ENCODE peak calls at places on chromosomes 3 and 15, in six cellular contexts. One of them, this sample, is unnamed.

GRCh38 chr15:59160880-59161593 is 45.6 kb upstream of the LDHAL6B start:
- DNase-seq in HepG2: peak; percentile 25
- DNase-seq in HFFc6: no peak
- DNase-seq in astrocyte of the spinal cord: no peak
- DNase-seq in dorsolateral prefrontal cortex: peak; percentile 36
- DNase-seq in HCT116: no peak
- DNase-seq in this sample: peak; percentile 28

GRCh38 chr3:23840521-23840920 is 34.8 kb downstream of the UBE2E1 start:
- DNase-seq in dorsolateral prefrontal cortex: no peak
- DNase-seq in astrocyte of the spinal cord: no peak
- DNase-seq in HFFc6: no peak
- DNase-seq in HCT116: no peak
- DNase-seq in HepG2: peak; percentile 76
- DNase-seq in this sample: peak; percentile 19

GRCh38 chr15:70093481-70094309 is 4.0 kb downstream of the TLE3 start:
- DNase-seq in astrocyte of the spinal cord: peak; percentile 41
- DNase-seq in HFFc6: no peak
- DNase-seq in HepG2: no peak
- DNase-seq in dorsolateral prefrontal cortex: no peak
- DNase-seq in HCT116: no peak
- DNase-seq in this sample: peak; percentile 39

GRCh38 chr15:98536976-98537375 is 111.4 kb upstream of the IGF1R start:
- DNase-seq in astrocyte of the spinal cord: no peak
- DNase-seq in HFFc6: no peak
- DNase-seq in dorsolateral prefrontal cortex: no peak
- DNase-seq in HepG2: no peak
- DNase-seq in HCT116: no peak
- DNase-seq in this sample: no peak

GRCh38 chr3:15860014-15860934 is 62.5 kb upstream of the ANKRD28 start:
- DNase-seq in HFFc6: peak; percentile 40
- DNase-seq in HepG2: peak; percentile 29
- DNase-seq in dorsolateral prefrontal cortex: peak; percentile 42
- DNase-seq in HCT116: peak; percentile 49
- DNase-seq in astrocyte of the spinal cord: peak; percentile 53
- DNase-seq in this sample: peak; percentile 50

GRCh38 chr3:6025032-6025431 is 835.9 kb upstream of the GRM7 start:
- DNase-seq in HFFc6: no peak
- DNase-seq in dorsolateral prefrontal cortex: no peak
- DNase-seq in HepG2: no peak
- DNase-seq in astrocyte of the spinal cord: no peak
- DNase-seq in HCT116: no peak
- DNase-seq in this sample: no peak

GRCh38 chr3:4848176-4848575 is 131.1 kb upstream of the BHLHE40 start:
- DNase-seq in astrocyte of the spinal cord: no peak
- DNase-seq in dorsolateral prefrontal cortex: no peak
- DNase-seq in HCT116: no peak
- DNase-seq in HepG2: no peak
- DNase-seq in HFFc6: no peak
- DNase-seq in this sample: no peak

GRCh38 chr3:126509565-126510322 is 7.8 kb downstream of the UROC1 start:
- DNase-seq in astrocyte of the spinal cord: no peak
- DNase-seq in HFFc6: no peak
- DNase-seq in dorsolateral prefrontal cortex: no peak
- DNase-seq in HCT116: no peak
- DNase-seq in HepG2: no peak
- DNase-seq in this sample: no peak

GRCh38 chr15:89177633-89178306 is 43.6 kb downstream of the RLBP1 start:
- DNase-seq in HFFc6: peak; percentile 70
- DNase-seq in astrocyte of the spinal cord: peak; percentile 81
- DNase-seq in HCT116: peak; percentile 52
- DNase-seq in dorsolateral prefrontal cortex: peak; percentile 40
- DNase-seq in HepG2: peak; percentile 57
- DNase-seq in this sample: peak; percentile 81

GRCh38 chr15:66287461-66288055 is 5.8 kb upstream of the DIS3L start:
- DNase-seq in dorsolateral prefrontal cortex: no peak
- DNase-seq in HepG2: no peak
- DNase-seq in astrocyte of the spinal cord: peak; percentile 54
- DNase-seq in HCT116: no peak
- DNase-seq in HFFc6: no peak
- DNase-seq in this sample: no peak

GRCh38 chr3:193944161-193944884 is 191.6 kb upstream of the HES1 start:
- DNase-seq in HCT116: no peak
- DNase-seq in HepG2: no peak
- DNase-seq in astrocyte of the spinal cord: no peak
- DNase-seq in dorsolateral prefrontal cortex: no peak
- DNase-seq in HFFc6: no peak
- DNase-seq in this sample: no peak

GRCh38 chr3:107208100-107208499 is 169.1 kb upstream of the CCDC54 start:
- DNase-seq in HFFc6: peak; percentile 95
- DNase-seq in HCT116: peak; percentile 28
- DNase-seq in dorsolateral prefrontal cortex: no peak
- DNase-seq in HepG2: no peak
- DNase-seq in astrocyte of the spinal cord: peak; percentile 99
- DNase-seq in this sample: peak; percentile 77

GRCh38 chr3:122273498-122273897 is 51.5 kb upstream of the CSTA start:
- DNase-seq in dorsolateral prefrontal cortex: no peak
- DNase-seq in HepG2: no peak
- DNase-seq in astrocyte of the spinal cord: no peak
- DNase-seq in HCT116: no peak
- DNase-seq in HFFc6: no peak
- DNase-seq in this sample: no peak

GRCh38 chr3:129051776-129052400 is 8.7 kb upstream of the GP9 start:
- DNase-seq in HepG2: no peak
- DNase-seq in HCT116: no peak
- DNase-seq in dorsolateral prefrontal cortex: no peak
- DNase-seq in HFFc6: peak; percentile 23
- DNase-seq in astrocyte of the spinal cord: no peak
- DNase-seq in this sample: no peak

GRCh38 chr3:171895890-171896289 is 52.7 kb downstream of the TMEM212 start:
- DNase-seq in astrocyte of the spinal cord: no peak
- DNase-seq in HepG2: no peak
- DNase-seq in HCT116: no peak
- DNase-seq in dorsolateral prefrontal cortex: no peak
- DNase-seq in HFFc6: no peak
- DNase-seq in this sample: no peak

GRCh38 chr3:111428301-111428700 is 113.7 kb upstream of the CD96 start:
- DNase-seq in HCT116: no peak
- DNase-seq in astrocyte of the spinal cord: no peak
- DNase-seq in HepG2: no peak
- DNase-seq in HFFc6: no peak
- DNase-seq in dorsolateral prefrontal cortex: no peak
- DNase-seq in this sample: no peak

GRCh38 chr3:194686816-194687637 is 1.3 kb downstream of the FAM43A start:
- DNase-seq in dorsolateral prefrontal cortex: peak; percentile 38
- DNase-seq in HCT116: no peak
- DNase-seq in astrocyte of the spinal cord: peak; percentile 54
- DNase-seq in HepG2: no peak
- DNase-seq in HFFc6: peak; percentile 23
- DNase-seq in this sample: peak; percentile 57

GRCh38 chr3:188631291-188632010 is 477.5 kb downstream of the LPP start:
- DNase-seq in astrocyte of the spinal cord: peak; percentile 81
- DNase-seq in dorsolateral prefrontal cortex: no peak
- DNase-seq in HepG2: peak; percentile 27
- DNase-seq in HCT116: no peak
- DNase-seq in HFFc6: peak; percentile 94
- DNase-seq in this sample: no peak

GRCh38 chr3:53493997-53494791 is at the start of gene CACNA1D:
- DNase-seq in dorsolateral prefrontal cortex: no peak
- DNase-seq in HFFc6: no peak
- DNase-seq in HepG2: no peak
- DNase-seq in astrocyte of the spinal cord: no peak
- DNase-seq in HCT116: peak; percentile 23
- DNase-seq in this sample: peak; percentile 87

GRCh38 chr3:10846657-10846975 is 30.6 kb downstream of the SLC6A11 start:
- DNase-seq in HFFc6: no peak
- DNase-seq in astrocyte of the spinal cord: no peak
- DNase-seq in dorsolateral prefrontal cortex: no peak
- DNase-seq in HCT116: no peak
- DNase-seq in HepG2: no peak
- DNase-seq in this sample: no peak

GRCh38 chr15:58182460-58183163 is 44.4 kb downstream of the AQP9 start:
- DNase-seq in HepG2: peak; percentile 37
- DNase-seq in HCT116: peak; percentile 48
- DNase-seq in astrocyte of the spinal cord: peak; percentile 31
- DNase-seq in HFFc6: no peak
- DNase-seq in dorsolateral prefrontal cortex: peak; percentile 38
- DNase-seq in this sample: peak; percentile 69

GRCh38 chr3:176120507-176120906 is 1076.8 kb downstream of the TBL1XR1 start:
- DNase-seq in HFFc6: no peak
- DNase-seq in astrocyte of the spinal cord: no peak
- DNase-seq in HepG2: no peak
- DNase-seq in HCT116: no peak
- DNase-seq in dorsolateral prefrontal cortex: no peak
- DNase-seq in this sample: no peak

GRCh38 chr3:190116551-190117067 is 4.1 kb downstream of the P3H2 start:
- DNase-seq in HFFc6: peak; percentile 91
- DNase-seq in dorsolateral prefrontal cortex: no peak
- DNase-seq in astrocyte of the spinal cord: no peak
- DNase-seq in HepG2: no peak
- DNase-seq in HCT116: no peak
- DNase-seq in this sample: no peak

GRCh38 chr3:148694116-148694515 is 3.6 kb upstream of the AGTR1 start:
- DNase-seq in astrocyte of the spinal cord: no peak
- DNase-seq in HepG2: no peak
- DNase-seq in dorsolateral prefrontal cortex: no peak
- DNase-seq in HFFc6: no peak
- DNase-seq in HCT116: no peak
- DNase-seq in this sample: no peak

DNA sequence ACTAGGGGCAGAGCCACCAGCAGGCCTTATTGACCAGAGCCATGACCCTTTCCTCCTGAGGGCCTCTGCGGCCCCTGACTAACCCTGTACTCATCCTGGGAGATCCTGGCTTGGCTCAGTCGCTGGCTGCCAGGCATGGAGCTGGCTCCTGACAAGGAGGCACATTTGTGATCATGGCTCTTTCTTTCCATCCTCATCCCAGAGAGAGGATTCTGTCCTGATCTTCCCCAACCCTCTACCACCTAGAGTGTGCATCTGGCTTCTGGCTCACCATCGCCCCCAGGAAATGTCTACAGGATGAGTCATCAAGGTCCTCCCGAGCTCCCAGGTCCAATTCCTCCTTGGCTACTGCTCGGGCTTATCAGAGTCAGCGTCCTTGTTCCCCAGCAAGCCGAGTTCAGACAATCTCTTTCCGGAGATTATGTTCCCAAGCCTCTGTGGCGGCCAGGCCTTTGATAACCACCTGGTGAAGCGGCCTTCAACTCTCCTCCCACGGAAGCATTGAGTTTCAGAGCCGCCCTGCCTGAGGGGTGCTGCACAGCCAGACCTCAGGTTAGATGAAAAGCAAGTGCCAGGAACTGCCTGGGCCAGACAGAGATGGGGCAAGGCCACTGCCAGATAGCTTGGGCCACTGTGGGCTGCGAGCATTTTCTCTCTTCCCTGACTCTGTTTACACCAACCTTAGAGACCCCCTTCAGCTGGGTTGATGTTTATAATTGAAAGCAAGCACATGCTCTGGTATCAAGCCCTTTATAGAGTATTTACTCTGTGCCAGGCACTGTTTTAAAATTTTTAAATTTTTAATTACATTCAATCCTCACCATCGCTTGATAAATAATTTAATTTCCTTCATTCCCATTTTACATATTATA is 44.3 kb upstream of the MRPS22 start:
- DNase-seq in HFFc6: peak; percentile 75
- DNase-seq in HepG2: peak; percentile 88
- DNase-seq in dorsolateral prefrontal cortex: no peak
- DNase-seq in astrocyte of the spinal cord: peak; percentile 52
- DNase-seq in HCT116: peak; percentile 95
- DNase-seq in this sample: peak; percentile 70
- TF ChIP-seq CTCF in HFFc6: no peak
- TF ChIP-seq CTCF in HepG2: peak; percentile 34
- TF ChIP-seq CTCF in dorsolateral prefrontal cortex: no peak
- TF ChIP-seq CTCF in astrocyte of the spinal cord: no peak
- TF ChIP-seq CTCF in HCT116: no peak
- TF ChIP-seq CTCF in this sample: no peak

DNA sequence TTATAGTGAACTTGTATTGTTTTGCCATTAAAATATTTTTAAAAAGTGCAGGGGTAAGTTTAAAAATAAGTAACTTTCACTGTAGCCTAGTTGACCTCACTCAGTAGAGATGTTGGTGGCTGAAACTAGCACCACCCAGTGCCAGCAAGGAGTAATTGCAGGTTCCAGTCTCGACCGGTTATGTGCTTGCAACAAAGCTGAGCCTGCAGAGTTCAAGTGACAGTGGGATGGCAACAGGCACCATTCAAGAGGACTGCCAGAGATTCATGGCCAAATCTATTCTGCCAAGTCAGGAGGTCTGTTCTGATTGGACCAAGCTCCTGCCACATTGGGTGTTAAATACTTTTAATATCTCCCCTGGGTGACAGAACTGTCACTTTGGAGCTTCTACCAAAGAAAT is 2.7 kb downstream of the ADAMTS7 start:
- DNase-seq in HFFc6: peak; percentile 27
- DNase-seq in astrocyte of the spinal cord: peak; percentile 27
- DNase-seq in HCT116: peak; percentile 34
- DNase-seq in dorsolateral prefrontal cortex: no peak
- DNase-seq in HepG2: peak; percentile 39
- DNase-seq in this sample: no peak
- TF ChIP-seq CTCF in HFFc6: peak; percentile 75
- TF ChIP-seq CTCF in astrocyte of the spinal cord: peak; percentile 46
- TF ChIP-seq CTCF in HCT116: peak; percentile 77
- TF ChIP-seq CTCF in dorsolateral prefrontal cortex: no peak
- TF ChIP-seq CTCF in HepG2: peak; percentile 61
- TF ChIP-seq CTCF in this sample: peak; percentile 38

DNA sequence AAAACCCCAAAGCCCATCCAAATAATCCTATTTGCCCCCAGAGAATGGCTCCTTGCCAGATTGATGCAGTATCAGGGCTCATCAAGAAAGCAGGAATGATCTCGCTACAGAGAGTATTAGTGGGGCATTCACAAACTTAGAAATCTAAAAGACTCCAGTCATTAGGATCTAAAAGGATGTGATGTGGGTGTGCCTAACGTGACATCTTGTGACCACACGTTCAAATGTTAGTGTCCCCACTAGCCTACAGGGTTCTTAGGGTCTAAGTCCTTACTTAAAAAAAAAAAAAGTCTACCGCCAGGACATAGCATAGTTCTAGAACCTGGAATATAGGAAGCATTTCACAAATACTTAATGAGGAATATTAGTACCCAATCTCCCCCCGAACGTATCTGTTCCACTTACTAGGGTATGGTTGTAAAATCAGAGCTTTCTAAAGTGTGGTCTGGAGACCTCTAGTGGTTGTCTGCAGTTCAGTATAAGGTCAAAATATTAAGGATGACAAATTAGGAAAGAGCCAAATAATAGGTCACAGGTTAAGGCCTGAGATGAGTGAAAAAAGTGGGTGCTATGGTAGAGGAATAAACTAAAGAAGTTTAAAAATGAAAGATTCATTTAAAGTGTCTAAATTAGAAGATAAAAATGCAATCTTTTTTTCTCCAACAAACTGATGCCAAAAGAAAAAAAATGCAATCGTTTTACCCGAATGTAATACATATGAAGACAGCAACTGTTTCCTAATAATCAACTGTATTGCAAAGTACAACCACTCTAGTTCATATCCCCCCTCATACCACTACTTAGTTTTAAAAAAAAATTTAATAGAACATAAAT is 4.2 kb upstream of the CHRM5 start:
- DNase-seq in dorsolateral prefrontal cortex: no peak
- DNase-seq in HFFc6: peak; percentile 37
- DNase-seq in HepG2: peak; percentile 5
- DNase-seq in HCT116: peak; percentile 12
- DNase-seq in astrocyte of the spinal cord: peak; percentile 26
- DNase-seq in this sample: peak; percentile 35
- TF ChIP-seq CTCF in dorsolateral prefrontal cortex: peak; percentile 42
- TF ChIP-seq CTCF in HFFc6: peak; percentile 86
- TF ChIP-seq CTCF in HepG2: peak; percentile 69
- TF ChIP-seq CTCF in HCT116: peak; percentile 82
- TF ChIP-seq CTCF in astrocyte of the spinal cord: peak; percentile 75
- TF ChIP-seq CTCF in this sample: peak; percentile 70

GRCh38 chr3:119463171-119464169 is at the start of gene TMEM39A:
- DNase-seq in HFFc6: peak; percentile 96
- DNase-seq in HCT116: peak; percentile 95
- DNase-seq in dorsolateral prefrontal cortex: peak; percentile 100
- DNase-seq in HepG2: peak; percentile 97
- DNase-seq in astrocyte of the spinal cord: peak; percentile 99
- DNase-seq in this sample: peak; percentile 100
- TF ChIP-seq CTCF in HFFc6: peak; percentile 42
- TF ChIP-seq CTCF in HCT116: no peak
- TF ChIP-seq CTCF in dorsolateral prefrontal cortex: peak; percentile 37
- TF ChIP-seq CTCF in HepG2: no peak
- TF ChIP-seq CTCF in astrocyte of the spinal cord: no peak
- TF ChIP-seq CTCF in this sample: no peak